ENCODE peak calls at places on chromosomes 1 and 21, in four cellular contexts. M is fibroblast of lung, C is keratinocyte, Z is H9. F is an unnamed sample.

GRCh38 chr1:110285316-110285715 is 53.9 kb upstream of the RBM15 start:
- DNase-seq in M (no peak), C (no peak), Z (no peak), F (no peak)

GRCh38 chr1:63915121-63915520 is 141.3 kb downstream of the ROR1 start:
- DNase-seq in C (no peak), M (peak), Z (peak), F (peak)

GRCh38 chr1:225655509-225656258 is 2.8 kb upstream of the ENAH start:
- DNase-seq in Z (no peak), C (peak), M (peak), F (no peak)

GRCh38 chr21:34530264-34530663 is 18.3 kb upstream of the KCNE1 start:
- DNase-seq in M (peak), Z (no peak), C (no peak), F (no peak)

GRCh38 chr21:44449473-44450363 is 5.6 kb upstream of the LRRC3 start:
- DNase-seq in M (no peak), Z (peak), C (no peak), F (no peak)

GRCh38 chr1:220170836-220171526 is 77.0 kb downstream of the IARS2 start:
- DNase-seq in Z (no peak), M (no peak), C (no peak), F (no peak)

GRCh38 chr21:28069446-28069845 is 923.2 kb downstream of the LTN1 start:
- DNase-seq in Z (peak), C (no peak), M (peak), F (no peak)

GRCh38 chr21:32388306-32388705 is 4.5 kb downstream of the URB1 start:
- DNase-seq in M (no peak), Z (no peak), C (no peak), F (no peak)

GRCh38 chr21:43187715-43188114 is 18.9 kb downstream of the CRYAA start:
- DNase-seq in M (no peak), Z (no peak), C (no peak), F (no peak)

GRCh38 chr1:50973255-50973654 is 3.2 kb downstream of the CDKN2C start:
- DNase-seq in Z (no peak), M (no peak), C (no peak), F (no peak)

GRCh38 chr21:33518899-33519298 is 23.0 kb downstream of the GART start:
- DNase-seq in M (no peak), C (no peak), Z (no peak), F (no peak)

GRCh38 chr1:186409091-186409490 is 33.5 kb downstream of the ODR4 start:
- DNase-seq in C (no peak), Z (no peak), M (no peak), F (no peak)

GRCh38 chr1:79815115-79815514 is 808.6 kb upstream of the ADGRL4 start:
- DNase-seq in M (no peak), Z (no peak), C (no peak), F (no peak)

GRCh38 chr21:31931644-31932469 is 59.0 kb downstream of the HUNK start:
- DNase-seq in C (no peak), Z (no peak), M (no peak), F (no peak)

GRCh38 chr1:202163281-202164270 is 3.2 kb upstream of the PTPN7 start:
- DNase-seq in Z (no peak), C (no peak), M (no peak), F (no peak)

GRCh38 chr1:7008331-7008730 is 223.1 kb downstream of the CAMTA1 start:
- DNase-seq in C (no peak), Z (peak), M (no peak), F (no peak)

GRCh38 chr1:204885288-204885711 is 14.6 kb downstream of the NFASC start:
- DNase-seq in M (no peak), Z (no peak), C (no peak), F (no peak)

GRCh38 chr1:119865607-119866006 is 30.7 kb downstream of the ADAM30 start:
- DNase-seq in C (no peak), Z (no peak), M (peak), F (no peak)

GRCh38 chr1:78490861-78491310 is at the start of gene PTGFR:
- DNase-seq in M (peak), Z (peak), C (no peak), F (no peak)

GRCh38 chr1:231600461-231600976 is 26.1 kb upstream of the DISC1 start:
- DNase-seq in C (no peak), Z (no peak), M (peak), F (no peak)

GRCh38 chr1:77134359-77134758 is 84.9 kb downstream of the PIGK start:
- DNase-seq in C (no peak), Z (no peak), M (peak), F (no peak)

GRCh38 chr1:92795166-92795565 is 10.3 kb upstream of the EVI5 start:
- DNase-seq in Z (no peak), M (peak), C (no peak), F (no peak)

GRCh38 chr1:185406006-185406974 is 89.2 kb upstream of the IVNS1ABP start:
- DNase-seq in C (no peak), Z (no peak), M (no peak), F (no peak)

GRCh38 chr1:115340879-115341278 is 2.8 kb upstream of the NGF start:
- DNase-seq in C (no peak), M (no peak), Z (no peak), F (no peak)

GRCh38 chr1:115505157-115505571 is 136.6 kb upstream of the VANGL1 start:
- DNase-seq in Z (no peak), M (peak), C (no peak), F (no peak)

GRCh38 chr1:108082741-108083562 is 117.2 kb downstream of the SLC25A24 start:
- DNase-seq in C (no peak), Z (no peak), M (no peak), F (no peak)

GRCh38 chr1:100882622-100883186 is 11.9 kb downstream of the EXTL2 start:
- DNase-seq in C (no peak), Z (no peak), M (no peak), F (no peak)

DNA sequence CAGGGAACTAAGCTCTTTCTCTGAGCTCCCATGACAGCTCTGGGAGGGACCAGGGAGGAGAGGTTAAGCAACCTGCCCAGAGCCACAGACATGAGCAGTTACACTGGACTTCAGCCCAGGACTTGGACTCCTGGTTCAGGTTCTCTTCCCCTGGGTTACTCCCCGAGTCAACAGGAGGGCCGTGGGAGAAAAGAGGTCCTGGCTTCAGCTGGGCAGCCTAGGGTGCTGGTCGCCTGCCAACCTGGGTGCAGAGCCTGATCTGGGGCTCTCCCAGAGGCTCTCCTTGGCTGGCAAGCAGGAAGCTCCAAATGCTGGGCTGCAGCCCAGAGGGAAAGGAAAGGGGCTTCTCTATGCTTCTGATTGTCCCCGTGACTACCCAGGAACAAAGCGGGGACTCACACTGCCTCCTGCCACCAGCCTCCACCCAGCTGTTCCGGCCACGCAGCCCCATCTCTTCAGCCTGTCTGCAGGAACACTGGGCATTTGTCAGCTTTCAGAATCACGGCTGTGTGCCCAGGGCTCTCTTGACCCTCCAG is 141.8 kb downstream of the HIVEP3 start:
- DNase-seq in M (no peak), Z (no peak), C (no peak), F (no peak)
- H3K9ac ChIP-seq in M (no peak), Z (no peak), C (no peak), F (no peak)

GRCh38 chr1:12593621-12594066 is 24.4 kb downstream of the DHRS3 start:
- DNase-seq in C (no peak), M (peak), Z (no peak), F (no peak)
- H3K9ac ChIP-seq in C (no peak), M (no peak), Z (no peak), F (no peak)

DNA sequence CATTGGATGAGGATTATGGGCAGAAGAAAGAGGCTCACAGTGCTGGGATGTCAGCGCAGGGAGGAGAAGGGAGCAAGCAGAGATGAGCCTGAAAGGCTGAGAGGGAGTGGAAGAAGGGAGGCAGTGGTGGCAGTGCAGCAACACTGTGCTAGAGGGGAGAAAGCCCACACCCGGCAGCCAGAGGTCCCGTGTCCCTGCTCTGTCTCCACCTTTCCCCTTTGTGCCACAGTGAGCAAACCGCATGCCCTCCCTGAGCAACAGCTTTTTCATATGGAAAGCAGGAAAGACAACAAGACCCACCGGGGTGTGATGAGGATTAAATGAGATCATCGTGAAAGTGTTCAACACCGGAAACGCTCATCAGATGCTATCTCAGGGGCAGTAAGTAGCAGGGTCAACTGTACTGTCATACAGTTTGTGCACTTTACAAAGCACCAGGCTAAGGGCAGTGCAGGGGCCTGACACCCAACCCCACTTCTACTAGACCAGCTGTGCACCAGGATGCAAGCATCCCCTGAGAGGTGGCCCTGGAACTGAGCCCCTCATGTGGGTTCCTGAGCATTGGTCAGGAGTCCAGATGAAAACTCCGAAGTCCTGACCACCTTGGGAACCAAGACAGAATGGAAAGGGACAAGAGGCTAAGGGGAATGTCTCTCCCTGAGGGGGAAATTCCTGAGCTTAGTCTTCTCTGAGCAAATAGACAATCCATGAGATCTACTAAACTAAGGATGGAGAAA is 9.1 kb downstream of the NHLH1 start:
- DNase-seq in C (no peak), M (no peak), Z (peak), F (peak)
- H3K9ac ChIP-seq in C (no peak), M (no peak), Z (no peak), F (peak)

GRCh38 chr1:12615166-12615915 is 2.7 kb downstream of the DHRS3 start:
- DNase-seq in Z (no peak), C (no peak), M (no peak), F (no peak)

GRCh38 chr1:12615916-12616708 is 1.9 kb downstream of the DHRS3 start:
- DNase-seq in Z (peak), C (no peak), M (no peak), F (peak)

GRCh38 chr1:12614402-12615165 is 3.4 kb downstream of the DHRS3 start:
- DNase-seq in C (no peak), Z (no peak), M (no peak), F (no peak)

GRCh38 chr1:12610305-12610935 is 7.6 kb downstream of the DHRS3 start:
- DNase-seq in M (no peak), Z (no peak), C (no peak), F (no peak)

GRCh38 chr1:12613180-12613579 is 4.8 kb downstream of the DHRS3 start:
- DNase-seq in Z (no peak), M (no peak), C (no peak), F (no peak)
- H3K9ac ChIP-seq in Z (no peak), M (no peak), C (no peak), F (no peak)

GRCh38 chr1:174274884-174275283 is 115.6 kb downstream of the RABGAP1L start:
- DNase-seq in Z (no peak), C (no peak), M (no peak), F (no peak)

GRCh38 chr1:174273190-174273589 is 113.9 kb downstream of the RABGAP1L start:
- DNase-seq in C (no peak), Z (no peak), M (no peak), F (no peak)

GRCh38 chr1:174274452-174274851 is 115.1 kb downstream of the RABGAP1L start:
- DNase-seq in M (peak), Z (no peak), C (no peak), F (no peak)

GRCh38 chr1:174273766-174274165 is 114.4 kb downstream of the RABGAP1L start:
- DNase-seq in Z (no peak), M (no peak), C (no peak), F (no peak)

GRCh38 chr1:174276087-174276486 is 116.8 kb downstream of the RABGAP1L start:
- DNase-seq in Z (no peak), C (no peak), M (no peak), F (peak)
- H3K9ac ChIP-seq in Z (no peak), C (no peak), M (no peak), F (no peak)

GRCh38 chr1:234405676-234406075 is 32.4 kb downstream of the COA6 start:
- DNase-seq in C (no peak), M (no peak), Z (no peak), F (no peak)
- H3K9ac ChIP-seq in C (no peak), M (no peak), Z (no peak), F (no peak)

GRCh38 chr1:28265577-28265976 is 6.3 kb downstream of the SESN2 start:
- DNase-seq in Z (no peak), M (no peak), C (no peak), F (no peak)
- H3K9ac ChIP-seq in Z (no peak), M (no peak), C (no peak), F (no peak)

GRCh38 chr1:57860333-57860732 is 436.5 kb upstream of the DAB1 start:
- DNase-seq in Z (no peak), C (no peak), M (no peak), F (no peak)
- H3K9ac ChIP-seq in Z (no peak), C (no peak), M (no peak), F (no peak)

GRCh38 chr1:3219725-3220467 is 150.9 kb downstream of the PRDM16 start:
- DNase-seq in C (no peak), Z (no peak), M (no peak), F (no peak)

GRCh38 chr1:3217887-3218679 is 149.1 kb downstream of the PRDM16 start:
- DNase-seq in Z (no peak), C (no peak), M (no peak), F (no peak)

GRCh38 chr1:3219005-3219724 is 150.2 kb downstream of the PRDM16 start:
- DNase-seq in M (peak), C (no peak), Z (no peak), F (no peak)

GRCh38 chr1:3222042-3222692 is 153.2 kb downstream of the PRDM16 start:
- DNase-seq in M (no peak), C (no peak), Z (peak), F (no peak)

GRCh38 chr1:3221112-3222041 is 152.4 kb downstream of the PRDM16 start:
- DNase-seq in C (no peak), Z (no peak), M (no peak), F (no peak)
- H3K9ac ChIP-seq in C (no peak), Z (no peak), M (no peak), F (no peak)

F was measured in Karpas-422.